ENCODE peak calls at places on chromosome 16, in four cellular contexts. K is sigmoid colon, J is left ventricle myocardium inferior, C is stomach. V is an unnamed sample.
A peak's percentile ranks its signal among the peaks of the same experiment; 100 is the strongest.

GRCh38 chr16:8804313-8804712 is 6.7 kb downstream of the PMM2 start:
- DNase-seq in J (no peak), C (no peak), K (no peak), V (no peak)

GRCh38 chr16:3259097-3259496 is 2.7 kb upstream of the MEFV start:
- DNase-seq in C (peak; percentile 43), J (no peak), K (peak; percentile 68), V (no peak)

GRCh38 chr16:11966173-11966572 is 1.2 kb downstream of the TNFRSF17 start:
- DNase-seq in C (no peak), J (no peak), K (no peak), V (no peak)

GRCh38 chr16:74465851-74466685 is 44.8 kb upstream of the CLEC18B start:
- DNase-seq in C (no peak), J (no peak), K (no peak), V (peak; percentile 64)

GRCh38 chr16:89346869-89347268 is 129.4 kb downstream of the ZNF778 start:
- DNase-seq in J (no peak), K (no peak), C (no peak), V (no peak)

GRCh38 chr16:9898121-9898520 is 284.1 kb downstream of the GRIN2A start:
- DNase-seq in K (no peak), C (no peak), J (no peak), V (no peak)

GRCh38 chr16:30692381-30693074 is 6.4 kb upstream of the SRCAP start:
- DNase-seq in C (no peak), J (no peak), K (no peak), V (no peak)

GRCh38 chr16:84049403-84050060 is 6.9 kb upstream of the SLC38A8 start:
- DNase-seq in J (no peak), K (peak; percentile 49), C (no peak), V (peak; percentile 41)

GRCh38 chr16:56985288-56985961 is 3.9 kb upstream of the NLRC5 start:
- DNase-seq in J (peak; percentile 62), K (peak; percentile 87), C (peak; percentile 57), V (peak; percentile 75)

GRCh38 chr16:11743308-11744074 is 834 bp upstream of the TXNDC11 start:
- DNase-seq in C (peak; percentile 41), J (no peak), K (peak; percentile 83), V (peak; percentile 68)

GRCh38 chr16:680625-680945 is 375 bp downstream of the STUB1 start:
- DNase-seq in C (no peak), J (no peak), K (no peak), V (no peak)

GRCh38 chr16:56897026-56897799 is 32.2 kb downstream of the SLC12A3 start:
- DNase-seq in K (no peak), C (no peak), J (no peak), V (peak; percentile 9)

GRCh38 chr16:71557299-71557698 is 19.6 kb downstream of the TAT start:
- DNase-seq in C (no peak), K (no peak), J (no peak), V (no peak)

GRCh38 chr16:68342620-68343019 is 31.8 kb downstream of the PRMT7 start:
- DNase-seq in C (no peak), J (no peak), K (no peak), V (no peak)

GRCh38 chr16:66811043-66811442 is 9.7 kb upstream of the TERB1 start:
- DNase-seq in K (no peak), C (no peak), J (no peak), V (no peak)

GRCh38 chr16:29972992-29973383 is 680 bp upstream of the TAOK2 start:
- DNase-seq in J (no peak), K (no peak), C (no peak), V (no peak)

GRCh38 chr16:69706256-69706974 is 19.9 kb downstream of the NQO1 start:
- DNase-seq in C (no peak), K (no peak), J (no peak), V (no peak)

GRCh38 chr16:12305081-12305596 is 328.6 kb downstream of the SNX29 start:
- DNase-seq in K (no peak), J (no peak), C (no peak), V (no peak)

GRCh38 chr16:60682219-60682618 is 1354.0 kb downstream of the CDH8 start:
- DNase-seq in J (no peak), K (no peak), C (no peak), V (no peak)
- H3K27ac ChIP-seq in J (no peak overlapping the region), K (no peak overlapping the region), C (no peak overlapping the region), V (no peak overlapping the region)

GRCh38 chr16:58125781-58126335 is 3.3 kb downstream of the CFAP20 start:
- DNase-seq in K (no peak), C (no peak), J (no peak), V (no peak)
- H3K4me1 ChIP-seq in K (peaks cover 61% of the 10 kb centered on the region), C (peaks cover 40% of the 10 kb centered on the region), J (peaks cover 85% of the 10 kb centered on the region), V (peaks cover 6% of the 10 kb centered on the region)

GRCh38 chr16:87791295-87792204 is 25.8 kb upstream of the KLHDC4 start:
- DNase-seq in C (no peak), J (no peak), K (no peak), V (no peak)
- H3K27ac ChIP-seq in C (peak overlapping the region; percentile 74), J (peak overlapping the region; percentile 40), K (peak overlapping the region; percentile 67), V (no peak overlapping the region)

GRCh38 chr16:2122429-2122828 is 13.3 kb downstream of the PKD1 start:
- DNase-seq in J (no peak), K (no peak), C (no peak), V (no peak)
- H3K4me1 ChIP-seq in J (peaks cover 76% of the 10 kb centered on the region), K (peaks cover 78% of the 10 kb centered on the region), C (peaks cover 38% of the 10 kb centered on the region), V (peaks cover 10% of the 10 kb centered on the region)

GRCh38 chr16:27269300-27270150 is 953 bp upstream of the NSMCE1 start:
- DNase-seq in J (no peak), K (no peak), C (no peak), V (no peak)

GRCh38 chr16:27268376-27269299 is at the start of gene NSMCE1:
- DNase-seq in K (peak; percentile 99), C (peak; percentile 99), J (peak; percentile 99), V (peak; percentile 99)

GRCh38 chr16:27267037-27267677 is 1.4 kb downstream of the NSMCE1 start:
- DNase-seq in C (no peak), K (no peak), J (no peak), V (no peak)

GRCh38 chr16:27264151-27264550 is 4.4 kb downstream of the NSMCE1 start:
- DNase-seq in K (no peak), J (no peak), C (no peak), V (no peak)

GRCh38 chr16:27265982-27266381 is 2.6 kb downstream of the NSMCE1 start:
- DNase-seq in J (no peak), C (no peak), K (no peak), V (no peak)
- H3K27ac ChIP-seq in J (no peak overlapping the region), C (no peak overlapping the region), K (no peak overlapping the region), V (no peak overlapping the region)

GRCh38 chr16:85505794-85506339 is 107.3 kb upstream of the GSE1 start:
- DNase-seq in C (no peak), J (no peak), K (no peak), V (no peak)

GRCh38 chr16:85504242-85504641 is 108.9 kb upstream of the GSE1 start:
- DNase-seq in K (no peak), C (no peak), J (no peak), V (no peak)

GRCh38 chr16:85508388-85508787 is 104.7 kb upstream of the GSE1 start:
- DNase-seq in C (no peak), K (no peak), J (no peak), V (no peak)

GRCh38 chr16:85507342-85507741 is 105.8 kb upstream of the GSE1 start:
- DNase-seq in K (no peak), J (no peak), C (no peak), V (no peak)

DNA sequence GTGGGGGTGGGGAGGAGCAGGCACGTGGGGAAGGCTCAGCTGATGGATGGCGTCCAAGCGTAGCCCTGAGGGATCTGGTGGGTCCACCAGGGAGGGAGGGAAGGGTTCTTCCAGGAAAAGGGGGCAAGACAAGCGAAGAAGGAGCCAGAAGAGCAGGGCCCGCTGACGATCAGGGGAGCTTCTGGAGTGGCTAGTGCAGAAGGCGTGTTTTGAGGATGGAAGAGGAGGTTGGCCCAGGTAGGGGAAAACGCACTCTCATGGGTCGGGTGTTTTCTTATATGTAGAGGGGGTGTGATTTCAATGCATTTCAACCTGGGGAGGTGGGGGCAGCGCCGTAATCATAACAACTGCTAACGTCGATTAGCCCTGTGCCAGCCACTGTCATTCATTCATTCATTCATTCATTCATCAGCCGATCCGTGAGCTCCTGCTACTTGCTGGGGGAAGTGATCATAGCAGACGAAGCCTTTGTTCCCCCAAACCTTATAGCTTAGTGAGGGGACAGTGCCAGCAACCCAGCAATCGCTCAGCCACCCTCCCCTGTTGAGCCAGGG is 106.7 kb upstream of the GSE1 start:
- DNase-seq in J (no peak), C (no peak), K (no peak), V (no peak)
- H3K4me1 ChIP-seq in J (peaks cover 26% of the 10 kb centered on the region), C (no peaks in the 10 kb centered on the region), K (no peaks in the 10 kb centered on the region), V (peaks cover 2% of the 10 kb centered on the region)

V was measured in right cardiac atrium.